ENCODE peak calls at places on chromosomes 5 and 9, in six cellular contexts. S is heart left ventricle; T is A549; J is cardiac muscle cell; G is CD4-positive, alpha-beta memory T cell; U is psoas muscle. W is an unnamed sample. For H3K4me1, the result is how much of the 10 kb centered on the place peaks cover.

GRCh38 chr9:98373622-98374021 is 118.2 kb upstream of the TBC1D2 start:
- DNase-seq in S (no peak), T (no peak), J (no peak), G (no peak), U (no peak), W (no peak)

GRCh38 chr9:21160178-21160577 is 6.3 kb downstream of the IFNA21 start:
- DNase-seq in S (no peak), T (no peak), J (peak), G (peak), U (no peak), W (no peak)

GRCh38 chr5:97874491-97874890 is 691.4 kb upstream of the RIOK2 start:
- DNase-seq in S (no peak), T (no peak), J (no peak), G (no peak), U (no peak), W (no peak)

GRCh38 chr5:111935835-111936234 is 178.8 kb upstream of the NREP start:
- DNase-seq in S (no peak), T (no peak), J (no peak), G (no peak), U (no peak), W (no peak)

GRCh38 chr9:75200892-75201470 is 112.7 kb downstream of the OSTF1 start:
- DNase-seq in S (no peak), T (peak), J (peak), G (peak), U (no peak), W (peak)

GRCh38 chr9:127971357-127972315 is 9.2 kb downstream of the EEIG1 start:
- DNase-seq in S (peak), T (no peak), J (no peak), G (peak), U (no peak), W (no peak)

GRCh38 chr5:160506006-160507004 is 84.7 kb downstream of the PTTG1 start:
- DNase-seq in S (peak), T (no peak), J (peak), G (peak), U (no peak), W (peak)

GRCh38 chr9:81083821-81084512 is 605.4 kb downstream of the TLE1 start:
- DNase-seq in S (no peak), T (no peak), J (peak), G (no peak), U (no peak), W (no peak)

GRCh38 chr5:64516216-64516615 is 10.4 kb downstream of the RGS7BP start:
- DNase-seq in S (no peak), T (no peak), J (no peak), G (no peak), U (no peak), W (no peak)

GRCh38 chr5:94785111-94785510 is 166.6 kb downstream of the SLF1 start:
- DNase-seq in S (no peak), T (no peak), J (no peak), G (no peak), U (no peak), W (peak)

GRCh38 chr9:137303893-137304382 is 1.9 kb upstream of the NRARP start:
- DNase-seq in S (peak), T (no peak), J (no peak), G (no peak), U (peak), W (no peak)

GRCh38 chr9:113523421-113524141 is 60.1 kb downstream of the RGS3 start:
- DNase-seq in S (peak), T (no peak), J (peak), G (peak), U (peak), W (peak)

GRCh38 chr5:32027093-32027716 is 146.9 kb downstream of the GOLPH3 start:
- DNase-seq in S (no peak), T (no peak), J (no peak), G (no peak), U (no peak), W (no peak)

GRCh38 chr5:141982626-141983025 is 13.7 kb downstream of the RNF14 start:
- DNase-seq in S (no peak), T (no peak), J (no peak), G (no peak), U (no peak), W (no peak)

GRCh38 chr5:43041669-43042175 is 1.6 kb upstream of the ANXA2R start:
- DNase-seq in S (no peak), T (no peak), J (peak), G (no peak), U (no peak), W (peak)

GRCh38 chr5:128202320-128202719 is 118.8 kb downstream of the SLC12A2 start:
- DNase-seq in S (no peak), T (no peak), J (no peak), G (no peak), U (no peak), W (no peak)

GRCh38 chr9:114235113-114235589 is 79.8 kb downstream of the COL27A1 start:
- DNase-seq in S (no peak), T (no peak), J (peak), G (no peak), U (no peak), W (no peak)

GRCh38 chr9:109887079-109887478 is 107.1 kb downstream of the PALM2AKAP2 start:
- DNase-seq in S (no peak), T (no peak), J (peak), G (no peak), U (no peak), W (no peak)

GRCh38 chr9:107389617-107390071 is 99.9 kb downstream of the KLF4 start:
- DNase-seq in S (peak), T (no peak), J (peak), G (no peak), U (peak), W (no peak)

GRCh38 chr9:91298304-91298703 is 63.4 kb downstream of the AUH start:
- DNase-seq in S (no peak), T (no peak), J (peak), G (no peak), U (no peak), W (no peak)

GRCh38 chr5:171264842-171265241 is 44.2 kb upstream of the TLX3 start:
- DNase-seq in S (no peak), T (no peak), J (no peak), G (no peak), U (no peak), W (no peak)

GRCh38 chr9:92608221-92609141 is 61.5 kb downstream of the IPPK start:
- DNase-seq in S (peak), T (no peak), J (peak), G (no peak), U (no peak), W (no peak)

GRCh38 chr5:73488806-73489205 is 9.4 kb upstream of the BTF3 start:
- DNase-seq in S (no peak), T (no peak), J (no peak), G (no peak), U (no peak), W (no peak)

GRCh38 chr9:93262537-93263310 is 78.8 kb downstream of the WNK2 start:
- DNase-seq in S (peak), T (no peak), J (no peak), G (no peak), U (peak), W (no peak)

GRCh38 chr5:73727470-73727869 is 101.5 kb downstream of the ARHGEF28 start:
- DNase-seq in S (no peak), T (no peak), J (no peak), G (no peak), U (no peak), W (no peak)

GRCh38 chr5:51810592-51810991 is 427.3 kb downstream of the ISL1 start:
- DNase-seq in S (no peak), T (no peak), J (no peak), G (no peak), U (no peak), W (no peak)

GRCh38 chr9:99262949-99263418 is 40.9 kb downstream of the SEC61B start:
- DNase-seq in S (no peak), T (no peak), J (no peak), G (no peak), U (no peak), W (no peak)

GRCh38 chr5:124732349-124732875 is 14.0 kb downstream of the ZNF608 start:
- DNase-seq in S (no peak), T (no peak), J (no peak), G (no peak), U (no peak), W (no peak)

GRCh38 chr9:93679536-93680444 is 103.4 kb downstream of the PHF2 start:
- DNase-seq in S (peak), T (no peak), J (no peak), G (no peak), U (peak), W (no peak)

DNA sequence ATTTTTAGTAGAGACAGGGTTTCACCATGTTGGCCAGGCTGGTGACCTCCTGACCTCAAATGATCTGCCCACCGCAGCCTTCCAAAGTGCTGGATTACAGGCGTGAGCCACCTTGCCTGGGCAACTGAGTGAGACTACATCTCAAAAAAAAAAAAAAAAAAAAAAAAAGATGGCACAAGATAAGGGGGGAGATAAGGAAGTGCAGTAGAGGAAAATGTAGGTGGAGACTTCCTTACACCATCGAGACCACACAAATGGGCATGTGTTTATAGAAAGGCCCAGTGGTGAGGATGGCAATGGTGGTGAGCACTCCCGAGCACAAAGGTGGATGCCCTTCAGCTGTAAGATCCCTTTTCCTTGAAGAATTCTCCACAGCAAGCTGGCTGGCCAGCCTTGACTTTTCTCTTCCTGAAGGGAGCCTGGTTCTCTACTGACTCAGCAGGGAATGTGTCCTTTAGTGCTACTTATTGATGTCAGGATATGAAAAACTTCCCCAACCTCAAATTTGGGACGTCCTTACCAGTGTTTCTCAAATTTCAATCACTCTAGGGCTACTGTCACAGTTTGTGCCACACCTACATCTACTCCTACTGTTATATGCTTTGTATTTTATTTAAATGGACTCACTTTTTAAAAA is 28.2 kb downstream of the ERGIC1 start:
- DNase-seq in S (no peak), T (no peak), J (no peak), G (no peak), U (no peak), W (no peak)
- H3K4me1 ChIP-seq in S (half or more), T (half or more), J (under half), G (under half), U (half or more), W (under half)

GRCh38 chr5:139653616-139654015 is 5.5 kb downstream of the CXXC5 start:
- DNase-seq in S (peak), T (no peak), J (no peak), G (no peak), U (peak), W (peak)

GRCh38 chr5:139655727-139656271 is 7.7 kb downstream of the CXXC5 start:
- DNase-seq in S (peak), T (no peak), J (no peak), G (no peak), U (peak), W (no peak)

GRCh38 chr5:139652788-139653241 is 4.7 kb downstream of the CXXC5 start:
- DNase-seq in S (no peak), T (no peak), J (no peak), G (no peak), U (peak), W (peak)

GRCh38 chr5:139654464-139654863 is 6.3 kb downstream of the CXXC5 start:
- DNase-seq in S (no peak), T (no peak), J (no peak), G (no peak), U (no peak), W (peak)

GRCh38 chr5:139654875-139655491 is 6.8 kb downstream of the CXXC5 start:
- DNase-seq in S (peak), T (no peak), J (no peak), G (no peak), U (no peak), W (no peak)
- H3K4me1 ChIP-seq in S (half or more), T (half or more), J (half or more), G (under half), U (half or more), W (half or more)

GRCh38 chr9:126505697-126506346 is 107.9 kb upstream of the LMX1B start:
- DNase-seq in S (no peak), T (no peak), J (no peak), G (no peak), U (no peak), W (no peak)
- H3K4me1 ChIP-seq in S (under half), T (under half), J (under half), G (under half), U (under half), W (under half)

DNA sequence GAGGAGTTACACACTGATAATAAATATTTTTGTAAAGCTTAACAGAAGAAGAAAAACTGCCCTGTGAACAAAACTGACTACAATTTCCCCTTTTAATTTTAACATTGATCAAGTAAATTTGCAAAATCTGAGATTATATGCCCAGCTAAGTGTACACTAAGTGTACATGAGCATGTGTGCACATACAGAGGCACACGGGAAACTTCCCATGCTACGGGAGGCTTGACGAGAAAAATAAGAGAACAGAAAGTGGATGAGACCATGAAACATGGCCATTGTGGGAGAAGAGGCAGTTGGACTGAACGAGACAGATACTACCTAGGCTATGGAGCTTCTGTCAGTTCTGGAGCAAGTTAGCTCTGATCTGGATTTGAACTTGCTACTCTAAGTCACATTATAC is 77.2 kb upstream of the ADAMTS16 start:
- DNase-seq in S (no peak), T (no peak), J (no peak), G (no peak), U (no peak), W (no peak)
- H3K4me1 ChIP-seq in S (under half), T (under half), J (under half), G (under half), U (under half), W (under half)

W was measured in OCI-LY7.